ENCODE peak calls at places on chromosome 21, in eight cellular contexts. E is A673; N is foreskin keratinocyte; V is neuronal stem cell; S is CD4-positive, CD25-positive, alpha-beta regulatory T cell; A is pancreas; Q is heart right ventricle; O is mesendoderm. F is an unnamed sample. For H3K4me1, the result is how much of the 10 kb centered on the place peaks cover.

GRCh38 chr21:38911523-38912354 is 106.0 kb downstream of the ETS2 start:
- DNase-seq in E (no peak), N (no peak), V (no peak), S (no peak), A (no peak), Q (no peak), O (no peak), F (no peak)

GRCh38 chr21:38661296-38662223 is 144.2 kb upstream of the ETS2 start:
- DNase-seq in E (peak), N (peak), V (no peak), S (no peak), A (peak), Q (peak), O (peak), F (no peak)

GRCh38 chr21:31316488-31317169 is 27.4 kb downstream of the TIAM1 start:
- DNase-seq in E (no peak), N (no peak), V (no peak), S (no peak), A (no peak), Q (no peak), O (peak), F (no peak)

GRCh38 chr21:15289896-15290841 is 225.4 kb upstream of the NRIP1 start:
- DNase-seq in E (peak), N (no peak), V (peak), S (no peak), A (peak), Q (peak), O (peak), F (peak)

GRCh38 chr21:30434033-30434631 is 4.1 kb downstream of the KRTAP13-4 start:
- DNase-seq in E (peak), N (peak), V (peak), S (peak), A (peak), Q (no peak), O (peak), F (peak)

GRCh38 chr21:27807596-27807995 is 840.7 kb upstream of the ADAMTS5 start:
- DNase-seq in E (no peak), N (no peak), V (no peak), S (no peak), A (no peak), Q (no peak), O (no peak), F (no peak)

GRCh38 chr21:31498985-31499384 is 154.9 kb upstream of the TIAM1 start:
- DNase-seq in E (no peak), N (no peak), V (no peak), S (no peak), A (no peak), Q (no peak), O (peak), F (no peak)

GRCh38 chr21:36125513-36126121 is 9.3 kb upstream of the CBR3 start:
- DNase-seq in E (peak), N (no peak), V (no peak), S (peak), A (no peak), Q (no peak), O (peak), F (no peak)

GRCh38 chr21:36169465-36170128 is 13.0 kb downstream of the DOP1B start:
- DNase-seq in E (no peak), N (no peak), V (no peak), S (no peak), A (no peak), Q (no peak), O (peak), F (no peak)

GRCh38 chr21:45291613-45292398 is 4.1 kb upstream of the POFUT2 start:
- DNase-seq in E (no peak), N (no peak), V (no peak), S (no peak), A (peak), Q (no peak), O (no peak), F (no peak)

GRCh38 chr21:45289134-45289533 is 1.4 kb upstream of the POFUT2 start:
- DNase-seq in E (no peak), N (no peak), V (no peak), S (no peak), A (no peak), Q (no peak), O (no peak), F (no peak)

GRCh38 chr21:45289655-45290515 is 2.2 kb upstream of the POFUT2 start:
- DNase-seq in E (no peak), N (no peak), V (no peak), S (no peak), A (no peak), Q (no peak), O (peak), F (no peak)

GRCh38 chr21:45292399-45293213 is 4.9 kb upstream of the POFUT2 start:
- DNase-seq in E (peak), N (peak), V (peak), S (peak), A (peak), Q (peak), O (peak), F (no peak)

GRCh38 chr21:45290948-45291612 is 3.4 kb upstream of the POFUT2 start:
- DNase-seq in E (no peak), N (peak), V (no peak), S (no peak), A (no peak), Q (no peak), O (peak), F (no peak)
- H3K4me1 ChIP-seq in E (under half), N (under half), V (under half), S (under half), A (under half), Q (under half), O (under half), F (under half)

GRCh38 chr21:29332461-29333354 is 34.0 kb downstream of the BACH1 start:
- DNase-seq in E (peak), N (peak), V (no peak), S (no peak), A (no peak), Q (no peak), O (no peak), F (no peak)
- H3K4me1 ChIP-seq in E (under half), N (under half), V (under half), S (under half), A (under half), Q (under half), O (under half), F (under half)

DNA sequence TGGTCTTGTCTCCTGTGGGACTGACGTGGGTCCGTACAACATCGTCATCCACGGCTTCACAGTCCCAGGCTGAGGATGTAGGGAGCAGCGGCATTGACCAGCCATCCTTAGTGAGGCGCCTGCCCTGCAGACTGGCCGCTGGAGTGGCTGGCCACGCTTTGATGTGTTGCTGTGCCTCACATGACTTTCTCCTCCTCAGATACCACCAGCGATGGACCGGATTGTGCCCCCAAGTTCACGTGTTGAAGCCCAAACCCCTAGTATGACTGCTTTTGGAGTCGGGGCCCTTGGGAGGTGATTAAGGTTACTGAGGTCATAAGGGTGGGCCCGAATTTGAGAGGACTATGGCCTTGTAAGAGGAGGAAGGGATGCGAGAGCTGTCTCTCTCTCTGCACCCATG is 122.5 kb downstream of the PCBP3 start:
- DNase-seq in E (no peak), N (no peak), V (no peak), S (no peak), A (no peak), Q (no peak), O (no peak), F (no peak)
- H3K4me1 ChIP-seq in E (under half), N (under half), V (under half), S (under half), A (under half), Q (under half), O (under half), F (under half)

GRCh38 chr21:41499920-41500319 is 8.0 kb downstream of the TMPRSS2 start:
- DNase-seq in E (no peak), N (no peak), V (no peak), S (no peak), A (no peak), Q (no peak), O (no peak), F (no peak)
- H3K4me1 ChIP-seq in E (under half), N (under half), V (under half), S (under half), A (half or more), Q (under half), O (under half), F (under half)

GRCh38 chr21:35045539-35046222 is 3.4 kb downstream of the RUNX1 start:
- DNase-seq in E (no peak), N (no peak), V (no peak), S (peak), A (no peak), Q (no peak), O (no peak), F (no peak)

GRCh38 chr21:35043549-35043948 is 5.6 kb downstream of the RUNX1 start:
- DNase-seq in E (no peak), N (no peak), V (no peak), S (peak), A (no peak), Q (no peak), O (no peak), F (no peak)

GRCh38 chr21:35046223-35046690 is 2.8 kb downstream of the RUNX1 start:
- DNase-seq in E (no peak), N (no peak), V (no peak), S (no peak), A (no peak), Q (no peak), O (no peak), F (no peak)

GRCh38 chr21:35044128-35044527 is 5.0 kb downstream of the RUNX1 start:
- DNase-seq in E (no peak), N (no peak), V (no peak), S (no peak), A (no peak), Q (no peak), O (no peak), F (no peak)

GRCh38 chr21:35044770-35045538 is 4.1 kb downstream of the RUNX1 start:
- DNase-seq in E (no peak), N (no peak), V (no peak), S (no peak), A (no peak), Q (no peak), O (no peak), F (no peak)
- H3K4me1 ChIP-seq in E (under half), N (under half), V (under half), S (half or more), A (under half), Q (under half), O (under half), F (under half)

GRCh38 chr21:33258475-33258874 is 7.7 kb upstream of the IL10RB start:
- DNase-seq in E (no peak), N (peak), V (no peak), S (no peak), A (no peak), Q (no peak), O (no peak), F (no peak)
- H3K4me1 ChIP-seq in E (under half), N (under half), V (under half), S (under half), A (under half), Q (under half), O (under half), F (under half)

GRCh38 chr21:17794631-17795030 is 24.5 kb downstream of the C21orf91 start:
- DNase-seq in E (no peak), N (no peak), V (no peak), S (no peak), A (no peak), Q (no peak), O (no peak), F (no peak)

GRCh38 chr21:17796503-17796902 is 22.7 kb downstream of the C21orf91 start:
- DNase-seq in E (no peak), N (no peak), V (no peak), S (no peak), A (no peak), Q (no peak), O (no peak), F (no peak)

GRCh38 chr21:17795084-17796036 is 23.8 kb downstream of the C21orf91 start:
- DNase-seq in E (no peak), N (no peak), V (no peak), S (no peak), A (no peak), Q (no peak), O (no peak), F (no peak)

GRCh38 chr21:17797967-17798366 is 21.2 kb downstream of the C21orf91 start:
- DNase-seq in E (no peak), N (no peak), V (no peak), S (no peak), A (no peak), Q (no peak), O (no peak), F (no peak)

DNA sequence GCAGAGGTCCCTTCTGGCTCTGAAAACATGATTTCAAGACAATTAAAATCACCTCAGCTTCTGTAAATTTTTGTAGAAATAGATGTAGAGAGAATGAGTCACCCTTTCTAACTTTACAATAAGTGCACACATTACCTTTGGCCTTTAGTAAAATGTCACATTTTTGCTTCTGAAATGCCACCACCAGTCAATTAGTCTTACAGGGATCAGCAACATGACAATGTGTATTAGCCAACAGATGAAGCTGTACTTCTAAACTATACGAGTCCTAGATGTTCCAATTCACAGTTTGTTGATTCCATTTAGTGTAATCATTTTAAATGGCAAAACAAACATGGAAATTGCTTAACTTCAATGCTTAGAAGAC is 23.1 kb downstream of the C21orf91 start:
- DNase-seq in E (no peak), N (no peak), V (no peak), S (no peak), A (no peak), Q (no peak), O (no peak), F (no peak)
- H3K4me1 ChIP-seq in E (under half), N (under half), V (under half), S (half or more), A (under half), Q (under half), O (under half), F (under half)

GRCh38 chr21:33313183-33313582 is 11.6 kb upstream of the IFNAR1 start:
- DNase-seq in E (no peak), N (no peak), V (no peak), S (no peak), A (no peak), Q (no peak), O (no peak), F (no peak)
- H3K4me1 ChIP-seq in E (under half), N (under half), V (under half), S (under half), A (under half), Q (under half), O (under half), F (under half)

GRCh38 chr21:44654576-44654950 is at the start of gene KRTAP12-4:
- DNase-seq in E (no peak), N (no peak), V (no peak), S (no peak), A (no peak), Q (no peak), O (no peak), F (no peak)
- H3K4me1 ChIP-seq in E (under half), N (under half), V (under half), S (under half), A (under half), Q (under half), O (under half), F (under half)